ENCODE peak calls at places on chromosomes 3 and 15, in four cellular contexts. M, J, N and U are unnamed samples.
A peak's percentile ranks its signal among the peaks of the same experiment; 100 is the strongest.

GRCh38 chr3:170975283-170976189 is 51.0 kb downstream of the SLC2A2 start:
- DNase-seq in M (no peak), J (no peak), N (no peak), U (no peak)

GRCh38 chr3:107543666-107544065 is 20.9 kb downstream of the BBX start:
- DNase-seq in M (no peak), J (no peak), N (no peak), U (no peak)

GRCh38 chr15:88002721-88003120 is 253.8 kb downstream of the NTRK3 start:
- DNase-seq in M (no peak), J (no peak), N (no peak), U (no peak)

GRCh38 chr15:79168922-79169322 is 78.3 kb upstream of the RASGRF1 start:
- DNase-seq in M (no peak), J (no peak), N (no peak), U (no peak)

GRCh38 chr3:118987466-118987865 is 47.2 kb downstream of the IGSF11 start:
- DNase-seq in M (peak; percentile 58), J (peak; percentile 83), N (peak; percentile 85), U (no peak)

GRCh38 chr3:66133050-66133757 is 87.6 kb upstream of the SLC25A26 start:
- DNase-seq in M (no peak), J (no peak), N (no peak), U (no peak)

GRCh38 chr3:63192248-63192647 is 85.9 kb upstream of the SYNPR start:
- DNase-seq in M (no peak), J (no peak), N (no peak), U (no peak)

GRCh38 chr3:131231710-131232348 is 149.7 kb upstream of the NUDT16 start:
- DNase-seq in M (no peak), J (no peak), N (no peak), U (no peak)

GRCh38 chr3:40841570-40842109 is 316.9 kb downstream of the ZNF621 start:
- DNase-seq in M (no peak), J (no peak), N (no peak), U (no peak)

GRCh38 chr15:67097893-67098740 is 32.7 kb downstream of the SMAD3 start:
- DNase-seq in M (peak; percentile 67), J (peak; percentile 45), N (peak; percentile 80), U (peak; percentile 56)

GRCh38 chr3:157786618-157787017 is 283.4 kb upstream of the VEPH1 start:
- DNase-seq in M (no peak), J (no peak), N (no peak), U (no peak)

GRCh38 chr15:73330206-73331051 is 38.3 kb downstream of the HCN4 start:
- DNase-seq in M (no peak), J (no peak), N (peak; percentile 46), U (no peak)

GRCh38 chr3:59079962-59080361 is 30.1 kb upstream of the CFAP20DC start:
- DNase-seq in M (no peak), J (no peak), N (no peak), U (no peak)

GRCh38 chr3:183811638-183812037 is 13.7 kb downstream of the MAP6D1 start:
- DNase-seq in M (no peak), J (no peak), N (no peak), U (no peak)

GRCh38 chr15:57637836-57638235 is 46.1 kb downstream of the MYZAP start:
- DNase-seq in M (no peak), J (no peak), N (no peak), U (no peak)

GRCh38 chr3:37241880-37242279 is 67.5 kb upstream of the LRRFIP2 start:
- DNase-seq in M (no peak), J (no peak), N (no peak), U (no peak)

GRCh38 chr3:37245003-37245402 is 70.6 kb upstream of the LRRFIP2 start:
- DNase-seq in M (no peak), J (no peak), N (no peak), U (no peak)

GRCh38 chr3:37240170-37240945 is 66.0 kb upstream of the LRRFIP2 start:
- DNase-seq in M (no peak), J (no peak), N (no peak), U (no peak)

GRCh38 chr3:37247398-37248114 is 73.2 kb upstream of the LRRFIP2 start:
- DNase-seq in M (no peak), J (no peak), N (no peak), U (no peak)

DNA sequence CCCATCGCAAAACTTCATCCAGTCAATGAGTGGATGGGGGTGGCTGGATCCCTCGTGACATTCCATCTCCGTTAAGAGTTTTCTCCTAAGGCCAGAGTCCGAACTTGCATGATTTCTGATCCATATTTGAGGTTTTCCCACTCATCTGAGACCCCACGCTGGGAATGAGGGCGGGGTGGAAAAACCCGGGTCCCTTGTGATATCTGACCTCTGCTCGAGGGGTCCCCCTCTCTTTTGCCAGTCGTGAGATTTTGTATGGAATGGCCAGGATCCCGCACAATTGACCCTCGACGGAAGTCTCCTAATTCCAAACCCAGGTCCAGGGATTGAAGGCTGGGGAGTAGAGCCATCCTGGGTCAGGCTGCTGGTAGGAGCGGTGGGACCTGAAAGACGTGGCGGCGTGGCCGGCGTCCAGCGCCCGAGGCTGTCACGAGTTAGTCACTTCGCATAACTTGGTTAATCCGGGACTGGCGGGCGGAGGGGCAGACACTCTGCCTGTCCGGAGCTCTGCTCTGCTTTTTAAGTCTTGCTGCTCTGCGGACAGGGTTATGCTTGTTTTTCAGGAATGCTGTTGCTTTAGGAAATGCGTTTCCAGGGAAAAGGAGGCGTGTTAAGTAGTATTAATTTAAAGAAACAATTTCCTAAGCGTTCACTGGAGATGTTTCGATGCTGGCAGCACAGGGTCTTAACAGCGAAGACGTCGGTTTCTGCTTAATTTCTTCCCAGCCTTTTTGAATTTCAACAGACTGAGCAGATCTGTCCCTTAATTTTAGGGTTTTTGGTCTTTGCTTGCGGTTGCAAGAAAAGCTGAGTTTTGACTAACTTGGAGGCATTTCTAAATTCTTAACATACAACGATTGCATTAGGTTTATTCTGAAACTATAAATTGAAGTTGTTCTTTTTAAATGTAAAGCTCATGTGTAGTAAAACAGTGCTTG is 69.7 kb upstream of the LRRFIP2 start:
- DNase-seq in M (peak; percentile 59), J (peak; percentile 61), N (peak; percentile 92), U (peak; percentile 81)
- TF ChIP-seq POLR2A in M (no peak), J (no peak), N (no peak), U (no peak)

GRCh38 chr3:196216081-196216564 is at the start of gene SLC51A:
- DNase-seq in M (no peak), J (no peak), N (no peak), U (peak; percentile 81)
- H3K4me3 ChIP-seq in M (no peak within 1 kb of the TSS), J (no peak within 1 kb of the TSS), N (no peak within 1 kb of the TSS), U (peak within 1 kb of the TSS; percentile 66)

GRCh38 chr15:77826006-77826695 is 193.4 kb upstream of the LINGO1 start:
- DNase-seq in M (no peak), J (no peak), N (no peak), U (peak; percentile 26)

GRCh38 chr15:77823736-77824135 is 191.0 kb upstream of the LINGO1 start:
- DNase-seq in M (no peak), J (no peak), N (no peak), U (no peak)

GRCh38 chr15:77825546-77825945 is 192.8 kb upstream of the LINGO1 start:
- DNase-seq in M (no peak), J (no peak), N (no peak), U (no peak)

GRCh38 chr15:77824361-77824985 is 191.8 kb upstream of the LINGO1 start:
- DNase-seq in M (no peak), J (no peak), N (no peak), U (peak; percentile 34)

DNA sequence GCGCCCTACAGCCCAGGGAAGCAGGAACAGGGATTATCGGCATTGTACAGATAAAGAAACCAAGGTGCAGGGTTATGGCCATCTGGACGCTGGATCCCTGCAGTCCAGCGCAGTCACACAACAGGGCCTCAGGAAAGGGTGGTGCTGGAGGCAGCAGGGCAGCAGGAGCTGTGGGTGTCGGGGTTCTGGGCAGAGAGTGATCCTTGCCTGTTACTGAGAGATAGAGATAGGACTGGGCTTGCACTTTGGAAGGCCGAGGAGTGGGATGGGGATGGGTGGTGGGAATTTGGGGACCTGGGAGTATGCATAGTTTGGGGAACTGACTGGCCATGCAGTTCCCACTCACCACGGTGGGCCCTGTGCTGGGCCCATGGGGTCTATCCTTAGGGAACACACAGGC is 192.4 kb upstream of the LINGO1 start:
- DNase-seq in M (no peak), J (no peak), N (no peak), U (no peak)
- TF ChIP-seq POLR2A in M (no peak), J (no peak), N (no peak), U (no peak)

DNA sequence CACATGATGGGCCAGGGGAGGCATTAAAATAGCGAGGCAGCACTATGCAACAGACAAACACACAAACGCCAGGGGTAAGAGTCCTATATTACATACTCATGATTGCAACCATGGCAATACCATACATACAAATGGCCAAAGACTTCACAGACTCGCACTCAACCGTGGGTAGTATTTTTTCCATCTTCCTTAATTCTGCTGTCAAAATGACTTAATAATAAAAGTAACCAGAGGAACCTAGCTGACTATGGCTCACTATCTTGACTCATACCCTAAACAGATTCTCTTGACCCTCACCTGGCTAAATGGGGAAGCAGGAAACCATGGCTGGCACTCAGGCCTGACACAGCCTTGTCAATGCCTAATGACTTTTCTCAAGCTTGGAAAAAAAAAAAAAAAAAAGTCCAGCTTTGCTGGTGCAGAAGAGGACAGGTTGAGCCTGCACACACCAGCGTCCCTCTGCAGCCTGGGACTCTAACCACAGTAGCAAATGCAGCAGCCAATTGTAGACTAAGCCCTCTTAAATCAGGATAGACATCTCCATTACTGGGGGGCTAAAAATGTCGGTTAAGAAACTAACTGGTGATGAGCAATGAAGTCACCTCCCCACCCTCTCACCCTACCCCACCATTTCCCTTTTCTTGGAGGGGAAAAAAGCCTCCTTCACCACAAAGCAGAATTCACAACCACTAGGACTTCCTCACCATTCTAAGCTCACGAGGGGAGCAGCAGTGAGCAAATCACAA is 23.1 kb downstream of the CCDC12 start:
- DNase-seq in M (no peak), J (no peak), N (no peak), U (peak; percentile 16)
- H3K4me3 ChIP-seq in M (no peak overlapping the region), J (no peak overlapping the region), N (no peak overlapping the region), U (no peak overlapping the region)

GRCh38 chr3:111867889-111868426 is 8.9 kb downstream of the PHLDB2 start:
- DNase-seq in M (no peak), J (no peak), N (no peak), U (no peak)

GRCh38 chr3:111862974-111863373 is 3.9 kb downstream of the PHLDB2 start:
- DNase-seq in M (no peak), J (no peak), N (no peak), U (no peak)

GRCh38 chr3:111863942-111864341 is 4.9 kb downstream of the PHLDB2 start:
- DNase-seq in M (no peak), J (no peak), N (no peak), U (no peak)

GRCh38 chr3:111862415-111862814 is 3.4 kb downstream of the PHLDB2 start:
- DNase-seq in M (no peak), J (no peak), N (no peak), U (no peak)

GRCh38 chr3:111864821-111865656 is 6.0 kb downstream of the PHLDB2 start:
- DNase-seq in M (no peak), J (no peak), N (no peak), U (no peak)
- TF ChIP-seq POLR2A in M (no peak), J (no peak), N (no peak), U (no peak)

DNA sequence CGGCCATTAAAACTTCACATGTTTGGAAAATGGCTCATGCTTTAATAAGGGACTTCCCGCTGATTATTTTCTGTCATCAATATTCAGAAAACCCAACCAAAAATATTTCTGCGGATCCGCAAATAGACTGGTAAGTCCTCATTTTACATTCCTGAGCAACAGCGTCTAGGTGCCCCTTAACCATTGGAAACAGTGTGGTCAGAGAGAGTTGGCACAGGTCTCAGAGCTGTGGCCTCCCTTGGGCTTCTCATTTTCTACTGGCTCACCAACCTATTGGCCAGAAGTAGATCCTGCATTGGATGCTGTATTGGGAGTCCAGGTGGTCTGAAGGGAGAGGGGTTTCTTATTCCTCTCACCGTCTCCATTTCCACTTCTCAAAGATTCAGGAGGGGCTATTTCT is 348.1 kb upstream of the DCBLD2 start:
- DNase-seq in M (no peak), J (no peak), N (no peak), U (no peak)
- H3K4me3 ChIP-seq in M (no peak overlapping the region), J (no peak overlapping the region), N (no peak overlapping the region), U (no peak overlapping the region)